ENCODE peak calls at places on chromosomes 3 and 15, in eight cellular contexts. N is ovary; C is mesendoderm; J is psoas muscle; A is left lung; H is WERI-Rb-1; Z is lower lobe of right lung; P is CD8-positive, alpha-beta T cell. W is an unnamed sample.

GRCh38 chr3:75294124-75294523 is 370.0 kb upstream of the FRG2C start:
- DNase-seq in N (peak; percentile 63), C (peak; percentile 42), J (no peak), A (peak; percentile 33), H (peak; percentile 70), Z (peak; percentile 49), P (no peak), W (peak; percentile 45)

GRCh38 chr3:44365952-44366351 is 27.4 kb downstream of the TCAIM start:
- DNase-seq in N (no peak), C (peak; percentile 19), J (no peak), A (no peak), H (no peak), Z (no peak), P (no peak), W (no peak)

GRCh38 chr3:71513081-71513480 is 70.4 kb downstream of the FOXP1 start:
- DNase-seq in N (no peak), C (no peak), J (no peak), A (no peak), H (no peak), Z (no peak), P (no peak), W (no peak)

GRCh38 chr3:150925751-150926201 is 20.5 kb upstream of the MINDY4B start:
- DNase-seq in N (no peak), C (peak; percentile 86), J (peak; percentile 46), A (peak; percentile 43), H (peak; percentile 53), Z (peak; percentile 57), P (peak; percentile 8), W (peak; percentile 59)

GRCh38 chr3:102113421-102114041 is 264.2 kb downstream of the NFKBIZ start:
- DNase-seq in N (no peak), C (no peak), J (no peak), A (no peak), H (no peak), Z (no peak), P (no peak), W (no peak)

GRCh38 chr3:107438671-107439070 is 61.4 kb downstream of the CCDC54 start:
- DNase-seq in N (no peak), C (peak; percentile 24), J (no peak), A (no peak), H (no peak), Z (no peak), P (no peak), W (no peak)

GRCh38 chr3:116341381-116341780 is 103.9 kb downstream of the LSAMP start:
- DNase-seq in N (no peak), C (no peak), J (no peak), A (no peak), H (no peak), Z (no peak), P (no peak), W (no peak)

GRCh38 chr3:113428581-113428980 is 12.7 kb downstream of the CFAP44 start:
- DNase-seq in N (no peak), C (no peak), J (no peak), A (no peak), H (no peak), Z (no peak), P (no peak), W (no peak)

GRCh38 chr15:40790723-40791122 is 16.2 kb upstream of the ZFYVE19 start:
- DNase-seq in N (no peak), C (no peak), J (no peak), A (no peak), H (no peak), Z (no peak), P (no peak), W (peak; percentile 10)

GRCh38 chr15:90871716-90872480 is 3.5 kb downstream of the FURIN start:
- DNase-seq in N (no peak), C (peak; percentile 62), J (no peak), A (no peak), H (peak; percentile 34), Z (no peak), P (no peak), W (no peak)

GRCh38 chr15:53982876-53983275 is 4.6 kb downstream of the UNC13C start:
- DNase-seq in N (no peak), C (no peak), J (no peak), A (no peak), H (no peak), Z (no peak), P (no peak), W (no peak)

GRCh38 chr3:170465935-170466334 is 47.3 kb downstream of the CLDN11 start:
- DNase-seq in N (no peak), C (no peak), J (no peak), A (no peak), H (no peak), Z (no peak), P (no peak), W (no peak)

GRCh38 chr3:45892161-45892560 is 5.8 kb downstream of the CCR9 start:
- DNase-seq in N (no peak), C (no peak), J (no peak), A (no peak), H (no peak), Z (no peak), P (no peak), W (no peak)

GRCh38 chr3:17023006-17023664 is 138.4 kb downstream of the PLCL2 start:
- DNase-seq in N (no peak), C (no peak), J (no peak), A (no peak), H (no peak), Z (no peak), P (no peak), W (no peak)

GRCh38 chr15:88089019-88089603 is 167.4 kb downstream of the NTRK3 start:
- DNase-seq in N (no peak), C (peak; percentile 21), J (no peak), A (no peak), H (no peak), Z (no peak), P (no peak), W (no peak)

GRCh38 chr15:29665441-29665985 is 156.8 kb downstream of the TJP1 start:
- DNase-seq in N (no peak), C (peak; percentile 34), J (no peak), A (no peak), H (no peak), Z (no peak), P (no peak), W (no peak)

GRCh38 chr3:156425651-156426050 is 129.3 kb downstream of the SSR3 start:
- DNase-seq in N (no peak), C (no peak), J (no peak), A (no peak), H (no peak), Z (no peak), P (no peak), W (no peak)

GRCh38 chr15:55334997-55335396 is 16.0 kb downstream of the PIGB start:
- DNase-seq in N (no peak), C (no peak), J (no peak), A (no peak), H (no peak), Z (no peak), P (no peak), W (no peak)

GRCh38 chr3:45043715-45044299 is 17.7 kb downstream of the CLEC3B start:
- DNase-seq in N (no peak), C (peak; percentile 73), J (no peak), A (no peak), H (no peak), Z (no peak), P (no peak), W (no peak)

GRCh38 chr3:110813541-110813940 is 258.1 kb upstream of the NECTIN3 start:
- DNase-seq in N (no peak), C (peak; percentile 10), J (no peak), A (no peak), H (no peak), Z (no peak), P (no peak), W (no peak)

GRCh38 chr3:135907422-135908165 is 57.9 kb upstream of the PPP2R3A start:
- DNase-seq in N (no peak), C (peak; percentile 45), J (no peak), A (no peak), H (no peak), Z (no peak), P (no peak), W (no peak)

GRCh38 chr3:191065183-191065805 is 133.7 kb upstream of the OSTN start:
- DNase-seq in N (no peak), C (peak; percentile 1), J (no peak), A (no peak), H (no peak), Z (no peak), P (no peak), W (no peak)

GRCh38 chr3:175176556-175176955 is 317.4 kb downstream of the NAALADL2 start:
- DNase-seq in N (no peak), C (no peak), J (no peak), A (no peak), H (no peak), Z (no peak), P (no peak), W (no peak)

GRCh38 chr3:196889844-196890243 is 22.1 kb downstream of the SENP5 start:
- DNase-seq in N (no peak), C (no peak), J (no peak), A (no peak), H (no peak), Z (no peak), P (no peak), W (no peak)
- H3K36me3 ChIP-seq in N (no peaks in the 10 kb centered on the region), C (no peaks in the 10 kb centered on the region), J (peaks cover 23% of the 10 kb centered on the region), A (peaks cover 39% of the 10 kb centered on the region), H (no peaks in the 10 kb centered on the region), Z (peaks cover 44% of the 10 kb centered on the region), P (peaks cover 10% of the 10 kb centered on the region), W (no peaks in the 10 kb centered on the region)

GRCh38 chr3:133824961-133825485 is 19.4 kb downstream of the SRPRB start:
- DNase-seq in N (no peak), C (no peak), J (no peak), A (no peak), H (no peak), Z (no peak), P (no peak), W (no peak)
- H3K36me3 ChIP-seq in N (no peaks in the 10 kb centered on the region), C (peaks cover 2% of the 10 kb centered on the region), J (peaks cover 64% of the 10 kb centered on the region), A (peaks cover 57% of the 10 kb centered on the region), H (peaks cover 11% of the 10 kb centered on the region), Z (peaks cover 47% of the 10 kb centered on the region), P (peaks cover 23% of the 10 kb centered on the region), W (peaks cover 3% of the 10 kb centered on the region)

DNA sequence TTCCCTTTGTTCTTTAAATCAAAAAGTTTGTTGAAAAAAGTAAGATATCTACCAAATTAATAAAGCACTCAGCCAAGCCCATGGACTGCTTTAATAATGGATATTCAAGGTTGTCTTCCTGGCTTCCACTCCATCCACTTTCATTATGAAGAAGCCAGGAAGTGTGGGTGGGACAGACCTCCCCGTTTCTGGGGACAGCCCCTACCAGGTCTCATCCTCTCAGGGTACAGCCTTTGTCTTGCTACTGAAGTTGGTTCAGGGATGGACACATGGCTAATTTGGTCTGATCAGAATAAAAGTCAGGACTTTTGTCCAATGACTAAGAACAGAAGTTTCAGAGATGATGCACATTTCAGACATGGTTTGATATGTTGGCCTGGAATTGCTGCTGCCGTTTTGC is 32.6 kb downstream of the CCNB2 start:
- DNase-seq in N (no peak), C (no peak), J (no peak), A (no peak), H (no peak), Z (no peak), P (no peak), W (no peak)
- H3K36me3 ChIP-seq in N (no peaks in the 10 kb centered on the region), C (peaks cover 6% of the 10 kb centered on the region), J (peaks cover 61% of the 10 kb centered on the region), A (peaks cover 58% of the 10 kb centered on the region), H (peaks cover 51% of the 10 kb centered on the region), Z (peaks cover 39% of the 10 kb centered on the region), P (no peaks in the 10 kb centered on the region), W (peaks cover under 1% of the 10 kb centered on the region)

DNA sequence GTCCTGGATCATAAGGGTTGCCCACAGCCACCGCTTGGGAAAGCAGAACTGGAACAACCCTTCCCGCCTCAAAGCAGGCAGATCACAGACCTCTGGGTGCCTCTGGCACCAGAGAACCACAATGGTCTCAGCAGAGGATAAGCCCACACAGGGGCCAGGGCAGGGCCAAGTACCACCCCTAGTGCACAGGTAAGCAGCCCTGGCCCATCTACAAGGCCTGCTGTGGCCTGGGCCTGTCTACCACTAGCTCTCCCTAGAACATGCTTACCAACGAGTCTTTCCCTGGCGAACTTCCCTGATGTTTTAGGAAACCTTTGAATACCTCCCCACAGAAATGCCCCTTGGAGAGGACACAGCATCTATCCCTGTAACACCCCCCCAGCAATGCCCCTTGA is 28.3 kb downstream of the TNK2 start:
- DNase-seq in N (no peak), C (no peak), J (peak; percentile 17), A (no peak), H (no peak), Z (no peak), P (no peak), W (no peak)
- H3K36me3 ChIP-seq in N (no peaks in the 10 kb centered on the region), C (no peaks in the 10 kb centered on the region), J (peaks cover 62% of the 10 kb centered on the region), A (peaks cover 84% of the 10 kb centered on the region), H (no peaks in the 10 kb centered on the region), Z (peaks cover 73% of the 10 kb centered on the region), P (peaks cover 41% of the 10 kb centered on the region), W (no peaks in the 10 kb centered on the region)

W was measured in mucosa of descending colon.